ENCODE peak calls at places on chromosomes 7 and 10, in five cellular contexts. R is thyroid gland, Y is iPS DF 6.9, F is A549, S is neural crest cell. Q is an unnamed sample.

GRCh38 chr10:109126016-109126415 is 797.3 kb downstream of the XPNPEP1 start:
- DNase-seq in R (no peak), Y (no peak), F (no peak), S (no peak), Q (no peak)

GRCh38 chr10:22742678-22743077 is 28.3 kb upstream of the PIP4K2A start:
- DNase-seq in R (no peak), Y (no peak), F (no peak), S (no peak), Q (no peak)

GRCh38 chr7:81629702-81630101 is 140.1 kb downstream of the HGF start:
- DNase-seq in R (no peak), Y (no peak), F (no peak), S (no peak), Q (no peak)

GRCh38 chr7:155808551-155809331 is 3.5 kb downstream of the SHH start:
- DNase-seq in R (peak; percentile 43), Y (no peak), F (peak; percentile 64), S (peak; percentile 45), Q (peak; percentile 16)

GRCh38 chr10:77866598-77866997 is 60.0 kb downstream of the DLG5 start:
- DNase-seq in R (no peak), Y (no peak), F (no peak), S (no peak), Q (no peak)

GRCh38 chr7:4113271-4113670 is 568.8 kb upstream of the FOXK1 start:
- DNase-seq in R (no peak), Y (no peak), F (no peak), S (no peak), Q (no peak)

GRCh38 chr7:33619264-33619663 is 286.1 kb upstream of the BMPER start:
- DNase-seq in R (no peak), Y (no peak), F (no peak), S (no peak), Q (no peak)

GRCh38 chr7:91034459-91035368 is 229.5 kb upstream of the FZD1 start:
- DNase-seq in R (peak; percentile 63), Y (no peak), F (peak; percentile 3), S (peak; percentile 53), Q (peak; percentile 63)

GRCh38 chr7:68288099-68288498 is 1291.5 kb downstream of the TYW1 start:
- DNase-seq in R (no peak), Y (no peak), F (no peak), S (no peak), Q (no peak)

GRCh38 chr10:72353963-72354355 is 760 bp downstream of the DNAJB12 start:
- DNase-seq in R (no peak), Y (no peak), F (peak; percentile 21), S (no peak), Q (no peak)

GRCh38 chr7:25968205-25968993 is 183.6 kb upstream of the NFE2L3 start:
- DNase-seq in R (no peak), Y (no peak), F (no peak), S (no peak), Q (no peak)

GRCh38 chr7:43869898-43870240 is 552 bp upstream of the MRPS24 start:
- DNase-seq in R (no peak), Y (no peak), F (peak; percentile 28), S (no peak), Q (peak; percentile 83)

GRCh38 chr7:16592395-16592794 is 53.2 kb downstream of the ANKMY2 start:
- DNase-seq in R (no peak), Y (no peak), F (no peak), S (no peak), Q (no peak)

GRCh38 chr7:17991866-17992648 is 35.6 kb downstream of the PRPS1L1 start:
- DNase-seq in R (no peak), Y (no peak), F (no peak), S (no peak), Q (no peak)

GRCh38 chr7:130345725-130346124 is 1.1 kb downstream of the CPA5 start:
- DNase-seq in R (no peak), Y (no peak), F (no peak), S (no peak), Q (no peak)

GRCh38 chr10:6283632-6284031 is 80.9 kb downstream of the PFKFB3 start:
- DNase-seq in R (no peak), Y (no peak), F (no peak), S (no peak), Q (no peak)

GRCh38 chr10:15163261-15163864 is 5.1 kb downstream of the NMT2 start:
- DNase-seq in R (no peak), Y (no peak), F (no peak), S (no peak), Q (no peak)

GRCh38 chr7:83410989-83411591 is 237.8 kb downstream of the SEMA3E start:
- DNase-seq in R (peak; percentile 11), Y (no peak), F (peak; percentile 13), S (peak; percentile 18), Q (peak; percentile 42)

GRCh38 chr7:117113871-117114270 is 160.6 kb downstream of the ST7 start:
- DNase-seq in R (no peak), Y (no peak), F (no peak), S (no peak), Q (no peak)

GRCh38 chr10:73641272-73642060 is at the start of gene MYOZ1:
- DNase-seq in R (peak; percentile 51), Y (no peak), F (no peak), S (no peak), Q (no peak)

GRCh38 chr10:14751576-14752330 is 22.9 kb downstream of the FAM107B start:
- DNase-seq in R (peak; percentile 19), Y (peak; percentile 1), F (no peak), S (no peak), Q (no peak)

GRCh38 chr10:7533657-7534479 is 123.0 kb upstream of the SFMBT2 start:
- DNase-seq in R (no peak), Y (no peak), F (no peak), S (no peak), Q (no peak)

GRCh38 chr7:82697897-82698296 is 254.3 kb upstream of the CACNA2D1 start:
- DNase-seq in R (no peak), Y (no peak), F (no peak), S (no peak), Q (no peak)

GRCh38 chr7:149713061-149713730 is 60.2 kb downstream of the ZNF467 start:
- DNase-seq in R (no peak), Y (no peak), F (no peak), S (no peak), Q (no peak)

GRCh38 chr10:103197177-103197576 is 4.1 kb upstream of the NT5C2 start:
- DNase-seq in R (peak; percentile 49), Y (no peak), F (peak; percentile 73), S (no peak), Q (no peak)

GRCh38 chr10:117370205-117370604 is 5.0 kb downstream of the PDZD8 start:
- DNase-seq in R (no peak), Y (no peak), F (no peak), S (no peak), Q (no peak)

GRCh38 chr7:2042650-2043049 is 190.1 kb downstream of the MAD1L1 start:
- DNase-seq in R (no peak), Y (no peak), F (no peak), S (no peak), Q (no peak)

GRCh38 chr7:84339306-84339705 is 144.7 kb upstream of the SEMA3A start:
- DNase-seq in R (no peak), Y (no peak), F (no peak), S (no peak), Q (no peak)

GRCh38 chr7:120988591-120989299 is at the start of gene CPED1:
- DNase-seq in R (peak; percentile 53), Y (no peak), F (peak; percentile 15), S (peak; percentile 56), Q (peak; percentile 9)

GRCh38 chr7:155338632-155339320 is 41.1 kb downstream of the INSIG1 start:
- DNase-seq in R (no peak), Y (no peak), F (no peak), S (no peak), Q (no peak)

GRCh38 chr7:2939193-2939885 is 95.2 kb upstream of the GNA12 start:
- DNase-seq in R (no peak), Y (no peak), F (no peak), S (no peak), Q (no peak)

GRCh38 chr7:151086802-151087246 is 549 bp downstream of the AGAP3 start:
- DNase-seq in R (peak; percentile 37), Y (no peak), F (no peak), S (peak; percentile 31), Q (no peak)

GRCh38 chr7:29639887-29640600 is 76.4 kb downstream of the PRR15 start:
- DNase-seq in R (no peak), Y (no peak), F (no peak), S (no peak), Q (peak; percentile 80)